ENCODE peak calls at places on chromosome 14, in ten cellular contexts. S is nephron progenitor cell; F is mucosa of descending colon; Z is RWPE1; I is astrocyte of the spinal cord; P is adrenal gland; W is dorsolateral prefrontal cortex; K is brain microvascular endothelial cell; L is CD8-positive, alpha-beta T cell; T is upper lobe of right lung. H is an unnamed sample.

GRCh38 chr14:65412881-65413738 is 580 bp downstream of the FUT8 start:
- DNase-seq in T (peak; percentile 90), F (peak; percentile 77), P (no peak), L (peak; percentile 19), W (no peak), S (no peak), K (peak; percentile 47), I (peak; percentile 74), Z (peak; percentile 46), H (peak; percentile 37)

GRCh38 chr14:72611956-72612500 is 281.9 kb downstream of the DPF3 start:
- DNase-seq in I (no peak), K (no peak), Z (no peak), F (no peak), L (no peak), S (no peak), P (no peak), T (no peak), W (no peak), H (no peak)

GRCh38 chr14:68449565-68450295 is 343.1 kb downstream of the ZFP36L1 start:
- DNase-seq in S (peak; percentile 36), L (no peak), P (no peak), W (no peak), Z (no peak), I (no peak), K (no peak), T (no peak), F (no peak), H (no peak)

GRCh38 chr14:90864741-90865140 is 48.5 kb upstream of the TTC7B start:
- DNase-seq in L (no peak), T (no peak), P (no peak), Z (no peak), I (no peak), W (no peak), F (no peak), S (no peak), K (no peak), H (no peak)

GRCh38 chr14:68418192-68419118 is 374.4 kb downstream of the ZFP36L1 start:
- DNase-seq in K (no peak), Z (no peak), P (no peak), W (no peak), L (no peak), S (no peak), I (no peak), F (no peak), T (no peak), H (no peak)

GRCh38 chr14:96409701-96410100 is 17.8 kb downstream of the AK7 start:
- DNase-seq in F (no peak), I (peak; percentile 44), S (no peak), P (peak; percentile 78), Z (peak; percentile 13), K (no peak), W (no peak), L (no peak), T (no peak), H (no peak)

GRCh38 chr14:75205586-75205985 is 29.2 kb upstream of the TMED10 start:
- DNase-seq in Z (no peak), T (no peak), P (no peak), K (peak; percentile 48), S (no peak), I (peak; percentile 45), W (no peak), F (no peak), L (no peak), H (no peak)

GRCh38 chr14:23173796-23174195 is 9.7 kb downstream of the SLC7A8 start:
- DNase-seq in Z (no peak), K (no peak), W (no peak), I (no peak), L (no peak), T (no peak), F (no peak), P (no peak), S (no peak), H (no peak)

GRCh38 chr14:82341386-82341785 is 807.7 kb upstream of the SEL1L start:
- DNase-seq in K (no peak), Z (no peak), T (no peak), L (no peak), I (no peak), W (no peak), P (no peak), S (no peak), F (no peak), H (no peak)

GRCh38 chr14:99541677-99542470 is 60.7 kb downstream of the CCNK start:
- DNase-seq in S (no peak), F (no peak), L (no peak), K (no peak), I (no peak), W (no peak), Z (no peak), T (no peak), P (peak; percentile 56), H (no peak)

GRCh38 chr14:50944647-50945413 is 547 bp upstream of the PYGL start:
- DNase-seq in L (no peak), K (no peak), P (peak; percentile 56), Z (peak; percentile 69), W (no peak), T (peak; percentile 79), I (peak; percentile 40), S (no peak), F (peak; percentile 71), H (no peak)

DNA sequence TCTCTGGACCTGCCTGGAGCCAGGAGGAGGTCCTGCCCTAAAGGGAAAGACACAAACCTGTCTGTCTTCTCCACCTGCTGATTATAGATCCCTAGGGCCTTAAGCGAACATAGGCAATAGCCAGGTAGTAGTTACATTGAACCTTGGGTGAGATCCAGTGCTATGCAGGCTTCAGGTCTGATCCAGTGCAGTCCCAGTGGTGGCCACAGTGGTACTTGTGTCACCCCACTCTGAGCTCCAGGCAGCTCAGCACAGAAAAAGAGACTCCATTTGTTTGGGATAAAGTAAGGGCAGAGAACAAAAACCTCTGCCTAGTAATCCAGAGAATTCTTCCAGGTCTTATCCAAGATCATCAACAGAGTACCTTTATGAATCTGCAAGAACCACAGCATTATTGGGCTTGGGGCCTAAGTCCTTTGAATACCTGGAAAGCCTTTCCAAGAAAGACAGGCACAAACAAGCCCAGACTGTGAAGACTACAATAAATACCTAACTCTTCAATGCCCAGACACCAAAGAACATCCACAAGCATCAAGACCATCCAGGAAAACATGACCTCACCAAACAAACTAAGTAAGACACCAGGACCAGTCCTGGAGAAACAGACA is 60.4 kb upstream of the KTN1 start:
- DNase-seq in K (no peak), W (no peak), I (no peak), F (no peak), L (no peak), Z (no peak), P (no peak), S (no peak), T (no peak), H (no peak)
- TF ChIP-seq CTCF in K (peak; percentile 3), W (no peak), I (no peak), F (no peak), L (no peak), Z (no peak), P (no peak), S (no peak), T (no peak), H (no peak)

GRCh38 chr14:73729015-73729330 is 14.8 kb upstream of the PNMA1 start:
- DNase-seq in K (no peak), P (no peak), F (no peak), L (no peak), S (no peak), W (no peak), Z (no peak), I (no peak), T (no peak), H (no peak)
- TF ChIP-seq CTCF in K (no peak), P (no peak), F (no peak), L (no peak), S (no peak), W (no peak), Z (peak; percentile 30), I (no peak), T (no peak), H (no peak)

GRCh38 chr14:101891471-101891870 is 72.9 kb upstream of the DYNC1H1 start:
- DNase-seq in F (no peak), T (peak; percentile 39), S (no peak), P (no peak), W (no peak), Z (no peak), K (no peak), I (no peak), L (no peak), H (no peak)

GRCh38 chr14:101887219-101887618 is 77.2 kb upstream of the DYNC1H1 start:
- DNase-seq in W (no peak), Z (no peak), F (no peak), I (no peak), L (no peak), S (no peak), P (no peak), K (no peak), T (peak; percentile 16), H (no peak)

GRCh38 chr14:101888182-101888581 is 76.2 kb upstream of the DYNC1H1 start:
- DNase-seq in F (no peak), L (no peak), P (no peak), S (no peak), Z (no peak), K (no peak), T (peak; percentile 34), I (no peak), W (no peak), H (no peak)

GRCh38 chr14:101889366-101889765 is 75.0 kb upstream of the DYNC1H1 start:
- DNase-seq in W (no peak), L (no peak), S (no peak), K (no peak), T (peak; percentile 55), Z (no peak), P (no peak), I (no peak), F (no peak), H (no peak)

DNA sequence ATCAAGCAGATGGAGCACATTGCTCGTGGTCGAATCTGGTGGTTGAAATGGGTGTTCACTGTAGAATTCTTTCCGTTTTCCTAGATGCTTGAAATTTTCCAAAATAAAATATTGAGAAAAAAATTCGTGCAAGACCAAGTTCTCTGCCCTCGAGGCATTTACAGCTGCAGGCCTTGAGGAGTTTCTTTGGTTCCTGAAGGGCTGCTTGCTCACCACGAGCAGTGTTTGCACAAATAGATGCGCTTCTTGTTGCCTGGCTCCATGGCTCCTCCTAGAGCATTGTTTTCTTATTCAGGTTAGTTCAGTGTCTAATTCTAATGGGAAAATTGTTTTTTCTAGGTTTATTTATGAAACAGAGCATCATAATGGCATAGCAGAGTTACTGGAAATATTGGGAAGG is 74.5 kb upstream of the DYNC1H1 start:
- DNase-seq in W (no peak), I (no peak), F (no peak), T (no peak), S (no peak), P (no peak), Z (no peak), K (no peak), L (no peak), H (no peak)
- TF ChIP-seq CTCF in W (no peak), I (no peak), F (no peak), T (no peak), S (no peak), P (peak; percentile 19), Z (no peak), K (peak; percentile 19), L (no peak), H (no peak)

DNA sequence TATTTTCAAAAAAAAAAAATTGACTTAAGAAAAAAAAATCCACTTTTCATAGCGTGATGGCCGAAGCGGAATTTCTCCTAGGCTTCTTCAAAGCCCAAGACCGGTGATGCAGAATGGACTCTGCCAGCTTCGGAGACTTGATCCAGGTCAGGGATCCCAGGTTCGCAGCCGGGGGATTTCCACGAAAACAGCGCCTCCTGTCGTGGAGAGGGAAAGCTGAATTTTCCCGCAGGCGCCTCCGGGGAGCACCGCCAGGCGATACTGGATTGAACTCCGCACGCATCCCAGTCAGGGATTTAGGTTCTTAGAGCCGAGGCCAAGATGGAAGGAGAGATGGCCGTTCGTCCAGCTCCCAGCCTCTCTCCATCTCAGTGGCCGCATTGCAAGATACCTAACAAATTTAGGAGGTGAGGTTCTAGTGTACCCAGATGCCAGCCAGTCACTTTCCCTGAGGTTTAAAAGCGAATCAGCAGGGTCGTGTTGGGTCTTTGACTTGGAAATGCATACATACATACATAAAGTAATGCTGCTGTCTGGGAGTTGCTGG is 2.2 kb downstream of the TTC6 start:
- DNase-seq in W (no peak), P (no peak), Z (no peak), I (no peak), L (no peak), K (no peak), S (peak; percentile 53), T (peak; percentile 77), F (peak; percentile 69), H (no peak)
- TF ChIP-seq CTCF in W (no peak), P (no peak), Z (no peak), I (peak; percentile 59), L (no peak), K (peak; percentile 76), S (peak; percentile 39), T (peak; percentile 31), F (peak; percentile 38), H (peak; percentile 59)

H was measured in neural crest cell.